ENCODE peak calls at places on chromosomes 11 and 22, in six cellular contexts. Y is CD8-positive, alpha-beta T cell; P is colonic mucosa; A is fibroblast of mammary gland; I is A549; E is AG10803. F is an unnamed sample.

GRCh38 chr11:70761094-70761905 is 363.0 kb downstream of the CTTN start:
- DNase-seq in E (no peak), A (no peak), Y (no peak), I (no peak), P (no peak), F (no peak)

GRCh38 chr11:46251954-46252353 is 25.5 kb upstream of the CREB3L1 start:
- DNase-seq in E (no peak), A (no peak), I (no peak), Y (no peak), P (no peak), F (no peak)

GRCh38 chr11:13094930-13095687 is 86.0 kb downstream of the RASSF10 start:
- DNase-seq in Y (no peak), P (peak; percentile 29), I (no peak), A (no peak), E (no peak), F (no peak)

GRCh38 chr11:71340076-71340606 is 87.8 kb upstream of the SHANK2 start:
- DNase-seq in E (no peak), P (no peak), I (no peak), Y (no peak), A (no peak), F (no peak)

GRCh38 chr11:97888641-97889040 is 1132.1 kb upstream of the CNTN5 start:
- DNase-seq in Y (no peak), I (no peak), P (no peak), E (no peak), A (no peak), F (no peak)

GRCh38 chr22:46970411-46971123 is 208.1 kb downstream of the TBC1D22A start:
- DNase-seq in I (no peak), E (no peak), A (no peak), P (no peak), Y (no peak), F (no peak)

GRCh38 chr11:6229911-6230310 is 4.5 kb downstream of the FHIP1B start:
- DNase-seq in Y (no peak), A (no peak), I (no peak), E (no peak), P (peak; percentile 86), F (no peak)

GRCh38 chr11:96341237-96342130 is 1.5 kb downstream of the MAML2 start:
- DNase-seq in A (peak; percentile 58), P (peak; percentile 71), E (peak; percentile 56), Y (peak; percentile 67), I (no peak), F (peak; percentile 61)

GRCh38 chr11:72041364-72042058 is 38.8 kb downstream of the NUMA1 start:
- DNase-seq in E (peak; percentile 83), A (peak; percentile 58), I (peak; percentile 57), Y (peak; percentile 38), P (peak; percentile 65), F (peak; percentile 82)

GRCh38 chr11:132901638-132902610 is 630.4 kb downstream of the OPCML start:
- DNase-seq in I (no peak), Y (no peak), A (no peak), P (no peak), E (peak; percentile 18), F (no peak)

GRCh38 chr11:15941206-15941770 is 415.1 kb downstream of the SOX6 start:
- DNase-seq in P (no peak), Y (no peak), I (no peak), A (peak; percentile 74), E (peak; percentile 43), F (peak; percentile 35)

GRCh38 chr11:74739546-74740270 is 8.5 kb upstream of the CHRDL2 start:
- DNase-seq in P (peak; percentile 36), A (peak; percentile 70), I (peak; percentile 87), Y (peak; percentile 51), E (peak; percentile 67), F (peak; percentile 64)

GRCh38 chr11:14358729-14359439 is at the start of gene RRAS2:
- DNase-seq in A (peak; percentile 52), P (peak; percentile 82), I (peak; percentile 70), Y (peak; percentile 80), E (peak; percentile 70), F (peak; percentile 80)

GRCh38 chr11:125404136-125404810 is 91.8 kb downstream of the FEZ1 start:
- DNase-seq in E (no peak), A (no peak), I (no peak), P (no peak), Y (no peak), F (no peak)

GRCh38 chr22:30871391-30872281 is 96.9 kb downstream of the MORC2 start:
- DNase-seq in A (no peak), E (no peak), Y (no peak), I (no peak), P (no peak), F (no peak)

GRCh38 chr11:119626910-119627305 is 102.1 kb downstream of the NECTIN1 start:
- DNase-seq in P (no peak), Y (no peak), I (no peak), E (no peak), A (no peak), F (no peak)

GRCh38 chr11:60274462-60274861 is 6.0 kb upstream of the MS4A4A start:
- DNase-seq in Y (no peak), E (no peak), P (no peak), A (no peak), I (no peak), F (no peak)

GRCh38 chr11:118212781-118213565 is 11.8 kb downstream of the JAML start:
- DNase-seq in I (no peak), Y (no peak), E (no peak), P (no peak), A (no peak), F (no peak)

GRCh38 chr11:8959546-8960166 is 4.6 kb downstream of the TMEM9B start:
- DNase-seq in I (peak; percentile 81), P (peak; percentile 58), Y (no peak), E (peak; percentile 87), A (peak; percentile 88), F (peak; percentile 86)

GRCh38 chr22:26432619-26433311 is 3.7 kb downstream of the ASPHD2 start:
- DNase-seq in I (no peak), E (no peak), A (no peak), Y (no peak), P (no peak), F (no peak)

GRCh38 chr11:116958246-116958645 is 120.8 kb upstream of the APOA1 start:
- DNase-seq in Y (no peak), I (no peak), A (no peak), P (no peak), E (peak; percentile 33), F (no peak)

GRCh38 chr22:43945632-43946390 is 9.4 kb upstream of the SAMM50 start:
- DNase-seq in E (peak; percentile 65), I (peak; percentile 72), P (peak; percentile 63), A (peak; percentile 61), Y (peak; percentile 68), F (peak; percentile 44)

GRCh38 chr11:112343368-112344039 is 82.8 kb upstream of the PLET1 start:
- DNase-seq in P (no peak), A (peak; percentile 33), Y (no peak), E (no peak), I (no peak), F (peak; percentile 29)

GRCh38 chr11:102138677-102139076 is 28.4 kb downstream of the YAP1 start:
- DNase-seq in P (no peak), I (no peak), A (peak; percentile 89), Y (no peak), E (peak; percentile 89), F (peak; percentile 92)

GRCh38 chr11:103091024-103091423 is 936 bp downstream of the DCUN1D5 start:
- DNase-seq in P (no peak), I (peak; percentile 8), A (no peak), Y (no peak), E (no peak), F (peak; percentile 23)

GRCh38 chr11:47915407-47916137 is 64.8 kb upstream of the PTPRJ start:
- DNase-seq in Y (no peak), I (no peak), A (no peak), E (no peak), P (peak; percentile 28), F (no peak)

GRCh38 chr11:47918370-47918690 is 62.0 kb upstream of the PTPRJ start:
- DNase-seq in A (no peak), E (no peak), Y (no peak), I (no peak), P (no peak), F (no peak)

GRCh38 chr11:47916361-47916841 is 64.0 kb upstream of the PTPRJ start:
- DNase-seq in Y (no peak), E (peak; percentile 21), I (no peak), A (no peak), P (peak; percentile 34), F (no peak)

GRCh38 chr11:47918882-47919495 is 61.4 kb upstream of the PTPRJ start:
- DNase-seq in P (no peak), Y (no peak), E (peak; percentile 54), A (no peak), I (peak; percentile 54), F (no peak)

GRCh38 chr11:47917643-47918369 is 62.6 kb upstream of the PTPRJ start:
- DNase-seq in A (peak; percentile 89), P (peak; percentile 70), Y (peak; percentile 17), E (peak; percentile 95), I (peak; percentile 80), F (peak; percentile 49)
- H3K4me3 ChIP-seq in A (no peak overlapping the region), P (no peak overlapping the region), Y (no peak overlapping the region), E (peak overlapping the region; percentile 44), I (no peak overlapping the region), F (no peak overlapping the region)

DNA sequence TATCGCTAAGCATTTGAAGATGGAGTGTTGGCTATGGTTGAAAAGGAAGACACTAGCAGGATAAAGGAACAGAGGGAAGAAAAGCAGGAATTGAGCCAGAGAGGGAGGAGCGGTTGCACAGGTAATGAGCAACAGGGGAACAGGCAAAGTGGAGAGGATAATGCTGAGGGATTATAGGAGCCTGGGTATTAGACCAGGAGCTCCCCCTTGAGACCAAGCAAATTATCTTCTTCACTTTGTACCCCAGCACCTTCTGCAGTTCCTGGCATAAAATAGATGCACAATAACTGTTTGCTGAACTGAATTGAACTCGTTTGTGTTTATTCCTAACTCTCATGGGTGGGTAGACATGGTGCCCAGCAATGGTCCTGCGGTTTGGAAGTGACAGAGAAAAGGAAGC is 54.6 kb upstream of the OR5P2 start:
- DNase-seq in A (no peak), Y (no peak), E (no peak), I (no peak), P (no peak), F (no peak)
- TF ChIP-seq CTCF in A (no peak), Y (no peak), E (no peak), I (no peak), P (no peak), F (no peak)

GRCh38 chr11:1335811-1336761 is 26.7 kb upstream of the TOLLIP start:
- DNase-seq in P (peak; percentile 59), A (peak; percentile 85), I (no peak), Y (peak; percentile 60), E (peak; percentile 94), F (peak; percentile 43)

GRCh38 chr11:1339066-1339675 is 29.7 kb upstream of the TOLLIP start:
- DNase-seq in P (no peak), Y (no peak), I (no peak), A (no peak), E (no peak), F (no peak)

GRCh38 chr11:1338201-1339065 is 29.0 kb upstream of the TOLLIP start:
- DNase-seq in A (no peak), Y (no peak), I (no peak), E (no peak), P (peak; percentile 18), F (no peak)

GRCh38 chr11:1336836-1337646 is 27.6 kb upstream of the TOLLIP start:
- DNase-seq in E (no peak), Y (peak; percentile 56), A (no peak), I (no peak), P (peak; percentile 42), F (no peak)

GRCh38 chr11:1337647-1338007 is 28.2 kb upstream of the TOLLIP start:
- DNase-seq in Y (no peak), A (no peak), E (no peak), P (peak; percentile 19), I (no peak), F (no peak)
- H3K4me3 ChIP-seq in Y (no peak overlapping the region), A (no peak overlapping the region), E (no peak overlapping the region), P (no peak overlapping the region), I (no peak overlapping the region), F (no peak overlapping the region)

GRCh38 chr11:75790986-75791385 is 22.4 kb downstream of the DGAT2 start:
- DNase-seq in I (no peak), P (no peak), A (no peak), E (no peak), Y (no peak), F (no peak)
- TF ChIP-seq CTCF in I (no peak), P (no peak), A (no peak), E (no peak), Y (no peak), F (no peak)